ENCODE peak calls at places on chromosome 9, in four cellular contexts. U, W, N and X are unnamed samples.

GRCh38 chr9:71941998-71942567 is 30.6 kb downstream of the C9orf85 start:
- DNase-seq in U (no peak), W (no peak), N (no peak), X (no peak)

GRCh38 chr9:81620009-81620405 is 69.3 kb downstream of the TLE1 start:
- DNase-seq in W (no peak), U (no peak), N (no peak), X (no peak)

GRCh38 chr9:127388037-127388855 is 8.7 kb upstream of the SLC2A8 start:
- DNase-seq in N (no peak), W (peak; percentile 33), U (no peak), X (peak; percentile 94)

GRCh38 chr9:129752915-129753724 is at the start of gene PTGES:
- DNase-seq in N (peak; percentile 81), U (no peak), W (no peak), X (no peak)

GRCh38 chr9:98326402-98327248 is 71.2 kb upstream of the TBC1D2 start:
- DNase-seq in U (no peak), N (peak; percentile 71), W (no peak), X (no peak)

GRCh38 chr9:34989946-34990635 is 546 bp downstream of the DNAJB5 start:
- DNase-seq in U (no peak), N (peak; percentile 44), W (no peak), X (no peak)

GRCh38 chr9:111897831-111898144 is 1.2 kb downstream of the UGCG start:
- DNase-seq in N (no peak), W (peak; percentile 25), U (no peak), X (no peak)

GRCh38 chr9:73081979-73082657 is 69.5 kb upstream of the ANXA1 start:
- DNase-seq in N (peak; percentile 50), W (no peak), U (peak; percentile 2), X (peak; percentile 74)

GRCh38 chr9:21316860-21317259 is 11.7 kb upstream of the IFNA5 start:
- DNase-seq in U (no peak), W (no peak), N (no peak), X (no peak)

GRCh38 chr9:33225319-33226152 is 14.4 kb upstream of the SPINK4 start:
- DNase-seq in W (no peak), N (peak; percentile 27), U (no peak), X (peak; percentile 70)
- TF ChIP-seq POLR2AphosphoS5 in W (no peak), N (no peak), U (no peak), X (no peak)

DNA sequence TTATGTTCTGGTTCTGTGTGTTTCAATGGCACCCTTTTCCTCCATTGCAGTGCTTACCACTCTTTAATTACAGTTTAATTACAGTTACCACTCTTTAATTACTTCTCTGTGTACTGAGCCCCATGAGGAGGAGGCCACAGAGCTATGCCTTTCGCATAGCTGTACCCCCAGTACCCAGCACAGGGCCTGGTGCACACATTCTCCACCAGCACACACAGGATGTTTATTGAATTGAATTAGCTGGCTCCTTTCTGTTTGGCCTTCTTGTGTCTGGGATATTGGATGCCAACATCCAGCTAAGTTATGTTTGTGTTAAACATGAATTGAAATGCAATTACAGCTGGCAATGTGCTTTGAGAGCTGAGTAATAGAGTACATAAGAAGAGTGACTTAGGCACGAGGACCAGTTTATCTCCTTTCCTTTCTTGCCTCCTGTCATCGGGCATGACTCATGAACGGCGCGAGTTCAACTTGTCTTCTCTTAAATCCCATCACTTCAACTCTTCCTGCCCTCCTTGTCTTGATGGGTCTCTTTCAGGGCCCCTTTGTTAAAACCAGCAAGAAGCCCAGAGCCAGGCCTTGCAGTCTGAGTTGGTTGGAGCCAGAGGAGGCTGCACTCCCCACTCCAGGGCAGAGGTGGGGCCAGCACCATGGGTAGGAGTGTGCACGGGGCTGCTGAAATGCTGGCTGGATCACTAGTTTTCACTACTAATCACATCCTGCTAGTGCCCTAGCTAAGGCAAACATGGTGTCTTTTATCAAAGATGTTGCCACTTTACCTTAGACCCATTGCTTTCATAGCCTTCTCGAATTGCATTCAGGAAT is 37.4 kb downstream of the MVB12B start:
- DNase-seq in N (no peak), U (no peak), W (no peak), X (no peak)
- TF ChIP-seq POLR2AphosphoS5 in N (no peak), U (no peak), W (no peak), X (no peak)

DNA sequence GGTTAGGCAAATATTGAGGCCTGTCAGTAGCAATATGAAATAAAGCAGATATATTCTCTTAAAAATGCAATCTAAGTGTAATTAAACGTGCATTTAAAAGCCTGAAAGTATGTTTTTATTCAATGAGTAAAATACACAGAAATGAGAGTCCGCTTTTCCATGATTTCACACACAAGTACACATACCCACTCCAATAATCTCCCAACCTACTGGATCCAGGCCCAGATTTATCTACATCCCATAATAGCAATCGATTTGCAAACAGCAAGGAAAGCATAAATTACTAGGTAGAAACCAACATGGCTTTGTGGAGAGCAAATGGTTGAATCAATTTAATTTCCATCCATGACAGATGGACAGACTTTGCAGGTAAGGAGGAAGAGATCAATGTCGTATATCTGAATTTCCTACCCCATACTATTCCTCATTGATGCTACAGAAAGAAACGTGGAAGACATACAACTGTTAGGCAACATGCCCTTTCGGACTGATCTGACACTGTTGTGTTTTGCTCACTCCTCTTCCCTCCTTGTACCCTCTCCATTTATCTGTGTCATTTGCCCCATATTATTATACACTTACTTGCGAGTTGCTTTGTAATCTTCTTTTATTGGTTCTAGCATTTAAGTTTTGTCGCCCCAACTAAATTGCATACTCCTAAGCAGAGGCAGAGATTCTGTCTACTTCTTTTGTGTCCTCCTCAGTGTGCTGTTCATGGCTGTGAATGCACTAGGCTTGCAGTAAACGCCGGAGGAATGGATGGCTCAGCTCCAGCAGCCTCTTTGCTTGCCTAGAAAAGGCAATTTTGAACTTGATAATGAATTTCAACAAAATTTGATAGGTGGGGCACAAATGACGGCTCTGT is 133.6 kb downstream of the NFIB start:
- DNase-seq in W (no peak), U (no peak), N (no peak), X (no peak)
- TF ChIP-seq POLR2AphosphoS5 in W (no peak), U (no peak), N (no peak), X (no peak)

GRCh38 chr9:83472221-83472665 is 66.0 kb downstream of the FRMD3 start:
- DNase-seq in N (no peak), W (no peak), U (no peak), X (no peak)
- TF ChIP-seq POLR2AphosphoS5 in N (no peak), W (no peak), U (no peak), X (no peak)

GRCh38 chr9:138063785-138064184 is 186.2 kb downstream of the CACNA1B start:
- DNase-seq in N (no peak), W (no peak), U (no peak), X (no peak)

GRCh38 chr9:138065287-138065686 is 187.7 kb downstream of the CACNA1B start:
- DNase-seq in W (no peak), U (no peak), N (no peak), X (no peak)

GRCh38 chr9:138066049-138066448 is 188.5 kb downstream of the CACNA1B start:
- DNase-seq in W (no peak), U (no peak), N (no peak), X (no peak)

GRCh38 chr9:138063033-138063432 is 185.5 kb downstream of the CACNA1B start:
- DNase-seq in N (no peak), W (no peak), U (no peak), X (no peak)

DNA sequence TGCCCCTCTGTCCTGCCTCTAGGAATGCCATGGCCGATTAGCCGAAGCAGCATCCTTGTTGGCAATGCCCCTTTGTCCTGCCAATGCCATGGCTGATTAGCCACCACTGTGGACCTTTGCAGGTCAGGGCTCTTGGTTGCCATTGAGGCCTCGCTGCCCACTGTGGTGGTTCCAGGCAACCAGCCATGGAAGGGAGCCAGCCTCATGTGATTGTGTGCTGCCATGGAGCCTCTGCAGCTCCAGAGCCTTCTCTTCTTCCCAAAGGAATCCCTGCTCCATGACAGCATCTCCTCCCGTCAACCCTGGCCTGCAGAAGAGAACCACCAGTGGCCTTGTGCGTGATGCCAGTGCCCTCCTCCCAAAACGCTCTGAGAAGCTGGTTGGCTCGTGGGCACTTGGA is 187.0 kb downstream of the CACNA1B start:
- DNase-seq in U (no peak), N (no peak), W (no peak), X (no peak)
- TF ChIP-seq POLR2AphosphoS5 in U (no peak), N (no peak), W (no peak), X (no peak)

GRCh38 chr9:117521293-117521692 is 106.4 kb upstream of the ASTN2 start:
- DNase-seq in W (no peak), N (no peak), U (no peak), X (no peak)

GRCh38 chr9:117516676-117517632 is 102.1 kb upstream of the ASTN2 start:
- DNase-seq in N (no peak), U (no peak), W (no peak), X (no peak)
- TF ChIP-seq POLR2AphosphoS5 in N (no peak), U (no peak), W (no peak), X (no peak)